ENCODE peak calls at places on chromosomes 12 and 14, in five cellular contexts. One of them, this sample, is unnamed.

GRCh38 chr12:6314776-6315175 is 4.3 kb downstream of the PLEKHG6 start:
- DNase-seq in pancreas: no peak
- DNase-seq in body of pancreas: no peak
- DNase-seq in astrocyte of the spinal cord: no peak
- DNase-seq in MG63: no peak
- DNase-seq in this sample: no peak

GRCh38 chr12:120831648-120832267 is 72.4 kb downstream of the SPPL3 start:
- DNase-seq in pancreas: no peak
- DNase-seq in MG63: no peak
- DNase-seq in body of pancreas: no peak
- DNase-seq in astrocyte of the spinal cord: no peak
- DNase-seq in this sample: no peak

GRCh38 chr12:104280703-104281458 is 22.7 kb upstream of the EID3 start:
- DNase-seq in pancreas: no peak
- DNase-seq in MG63: peak; percentile 70
- DNase-seq in astrocyte of the spinal cord: peak; percentile 94
- DNase-seq in body of pancreas: no peak
- DNase-seq in this sample: peak; percentile 71

GRCh38 chr12:124130717-124131670 is 158.0 kb downstream of the ZNF664 start:
- DNase-seq in MG63: no peak
- DNase-seq in astrocyte of the spinal cord: peak; percentile 14
- DNase-seq in body of pancreas: no peak
- DNase-seq in pancreas: no peak
- DNase-seq in this sample: no peak

GRCh38 chr12:104467346-104467837 is 10.6 kb downstream of the CHST11 start:
- DNase-seq in MG63: no peak
- DNase-seq in pancreas: no peak
- DNase-seq in body of pancreas: no peak
- DNase-seq in astrocyte of the spinal cord: no peak
- DNase-seq in this sample: no peak

GRCh38 chr12:79782197-79782890 is 91.6 kb upstream of the PAWR start:
- DNase-seq in pancreas: no peak
- DNase-seq in astrocyte of the spinal cord: peak; percentile 77
- DNase-seq in body of pancreas: no peak
- DNase-seq in MG63: no peak
- DNase-seq in this sample: peak; percentile 9

GRCh38 chr12:104535383-104535782 is 78.6 kb downstream of the CHST11 start:
- DNase-seq in astrocyte of the spinal cord: peak; percentile 47
- DNase-seq in MG63: no peak
- DNase-seq in body of pancreas: no peak
- DNase-seq in pancreas: no peak
- DNase-seq in this sample: no peak

GRCh38 chr14:94307410-94307992 is 14.4 kb upstream of the SERPINA10 start:
- DNase-seq in astrocyte of the spinal cord: no peak
- DNase-seq in MG63: no peak
- DNase-seq in pancreas: no peak
- DNase-seq in body of pancreas: no peak
- DNase-seq in this sample: no peak

GRCh38 chr12:46792925-46793324 is 32.9 kb downstream of the SLC38A4 start:
- DNase-seq in astrocyte of the spinal cord: no peak
- DNase-seq in MG63: no peak
- DNase-seq in body of pancreas: no peak
- DNase-seq in pancreas: no peak
- DNase-seq in this sample: no peak

GRCh38 chr12:12704593-12705230 is 8.7 kb upstream of the GPR19 start:
- DNase-seq in astrocyte of the spinal cord: peak; percentile 94
- DNase-seq in MG63: peak; percentile 56
- DNase-seq in body of pancreas: peak; percentile 79
- DNase-seq in pancreas: peak; percentile 43
- DNase-seq in this sample: peak; percentile 80

GRCh38 chr12:22318122-22318737 is 16.3 kb downstream of the ST8SIA1 start:
- DNase-seq in pancreas: no peak
- DNase-seq in MG63: no peak
- DNase-seq in astrocyte of the spinal cord: peak; percentile 55
- DNase-seq in body of pancreas: no peak
- DNase-seq in this sample: no peak

GRCh38 chr12:89542912-89543592 is 17.2 kb upstream of the POC1B start:
- DNase-seq in pancreas: peak; percentile 47
- DNase-seq in MG63: peak; percentile 42
- DNase-seq in body of pancreas: peak; percentile 78
- DNase-seq in astrocyte of the spinal cord: peak; percentile 84
- DNase-seq in this sample: peak; percentile 47

GRCh38 chr12:10196210-10196609 is 16.5 kb upstream of the GABARAPL1 start:
- DNase-seq in astrocyte of the spinal cord: no peak
- DNase-seq in pancreas: no peak
- DNase-seq in body of pancreas: no peak
- DNase-seq in MG63: no peak
- DNase-seq in this sample: no peak

GRCh38 chr14:37889087-37889486 is 293.7 kb downstream of the TTC6 start:
- DNase-seq in MG63: no peak
- DNase-seq in body of pancreas: peak; percentile 9
- DNase-seq in astrocyte of the spinal cord: peak; percentile 14
- DNase-seq in pancreas: no peak
- DNase-seq in this sample: no peak

GRCh38 chr14:90580381-90581335 is 183.8 kb downstream of the CALM1 start:
- DNase-seq in astrocyte of the spinal cord: peak; percentile 45
- DNase-seq in body of pancreas: no peak
- DNase-seq in pancreas: no peak
- DNase-seq in MG63: no peak
- DNase-seq in this sample: no peak

GRCh38 chr12:86723326-86723725 is 467.1 kb upstream of the MGAT4C start:
- DNase-seq in MG63: no peak
- DNase-seq in body of pancreas: no peak
- DNase-seq in pancreas: no peak
- DNase-seq in astrocyte of the spinal cord: no peak
- DNase-seq in this sample: no peak

GRCh38 chr12:28966049-28966778 is 182.9 kb upstream of the FAR2 start:
- DNase-seq in MG63: peak; percentile 75
- DNase-seq in body of pancreas: peak; percentile 58
- DNase-seq in pancreas: no peak
- DNase-seq in astrocyte of the spinal cord: peak; percentile 44
- DNase-seq in this sample: no peak

GRCh38 chr12:85280138-85280983 is at the start of gene ALX1:
- DNase-seq in astrocyte of the spinal cord: peak; percentile 44
- DNase-seq in pancreas: peak; percentile 12
- DNase-seq in MG63: peak; percentile 83
- DNase-seq in body of pancreas: no peak
- DNase-seq in this sample: no peak

GRCh38 chr12:77685112-77685511 is 145.6 kb upstream of the NAV3 start:
- DNase-seq in body of pancreas: peak; percentile 64
- DNase-seq in MG63: peak; percentile 38
- DNase-seq in pancreas: no peak
- DNase-seq in astrocyte of the spinal cord: peak; percentile 83
- DNase-seq in this sample: peak; percentile 54

GRCh38 chr14:91980157-91980556 is 32.7 kb upstream of the FBLN5 start:
- DNase-seq in pancreas: no peak
- DNase-seq in body of pancreas: no peak
- DNase-seq in MG63: no peak
- DNase-seq in astrocyte of the spinal cord: peak; percentile 89
- DNase-seq in this sample: peak; percentile 80

GRCh38 chr12:132560421-132560830 is 50.0 kb downstream of the LRCOL1 start:
- DNase-seq in MG63: peak; percentile 48
- DNase-seq in pancreas: no peak
- DNase-seq in body of pancreas: peak; percentile 52
- DNase-seq in astrocyte of the spinal cord: no peak
- DNase-seq in this sample: no peak

GRCh38 chr12:74747305-74747704 is 209.7 kb downstream of the ATXN7L3B start:
- DNase-seq in pancreas: no peak
- DNase-seq in astrocyte of the spinal cord: peak; percentile 70
- DNase-seq in MG63: no peak
- DNase-seq in body of pancreas: no peak
- DNase-seq in this sample: peak; percentile 15

GRCh38 chr12:31393004-31393550 is 67.1 kb upstream of the SINHCAF start:
- DNase-seq in astrocyte of the spinal cord: no peak
- DNase-seq in body of pancreas: no peak
- DNase-seq in MG63: peak; percentile 49
- DNase-seq in pancreas: no peak
- DNase-seq in this sample: no peak

GRCh38 chr14:100405752-100406455 is 82.8 kb downstream of the SLC25A47 start:
- DNase-seq in body of pancreas: peak; percentile 60
- DNase-seq in pancreas: no peak
- DNase-seq in astrocyte of the spinal cord: no peak
- DNase-seq in MG63: no peak
- DNase-seq in this sample: no peak

GRCh38 chr14:89621009-89621421 is 204.0 kb upstream of the FOXN3 start:
- DNase-seq in pancreas: no peak
- DNase-seq in body of pancreas: peak; percentile 57
- DNase-seq in MG63: no peak
- DNase-seq in astrocyte of the spinal cord: no peak
- DNase-seq in this sample: no peak

DNA sequence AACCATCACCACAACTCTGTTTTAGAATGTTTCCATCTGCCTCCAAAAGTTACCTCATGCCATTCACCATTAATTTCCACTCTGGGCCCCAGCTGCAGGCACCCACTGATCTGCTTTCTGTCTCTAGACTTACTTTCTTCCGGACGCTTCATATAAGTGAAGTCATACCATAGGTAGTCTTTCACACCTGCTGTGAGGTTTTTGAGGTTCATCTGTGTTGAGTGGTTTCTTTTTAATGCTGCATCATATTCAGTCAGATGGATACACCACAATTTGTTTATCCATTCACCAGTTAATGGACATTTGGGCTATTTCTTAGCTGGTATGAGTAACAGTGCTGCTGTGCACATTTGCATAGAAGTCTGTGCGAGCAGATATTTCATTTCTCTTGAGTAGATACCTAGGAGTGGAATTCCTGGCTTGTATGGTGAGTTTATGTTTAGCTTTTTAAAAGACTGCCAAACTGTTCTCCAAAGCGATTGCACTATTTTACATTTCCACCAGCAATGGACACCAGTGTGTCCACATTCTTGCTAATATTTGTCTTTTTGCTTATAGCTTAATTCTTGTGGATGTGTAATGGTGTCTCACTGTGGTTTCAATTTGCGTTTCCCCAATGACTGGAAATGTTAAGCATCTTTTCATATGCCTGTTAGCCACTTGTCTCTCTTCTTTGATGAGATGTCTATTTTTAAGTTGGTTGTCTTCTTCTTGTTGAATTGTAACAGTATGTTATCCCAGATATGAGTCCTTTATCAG is 48.3 kb downstream of the ZFYVE21 start:
- DNase-seq in body of pancreas: no peak
- DNase-seq in MG63: no peak
- DNase-seq in pancreas: no peak
- DNase-seq in astrocyte of the spinal cord: no peak
- DNase-seq in this sample: no peak
- H3K4me3 ChIP-seq in body of pancreas: no peak overlapping the region
- H3K4me3 ChIP-seq in MG63: no peak overlapping the region
- H3K4me3 ChIP-seq in pancreas: no peak overlapping the region
- H3K4me3 ChIP-seq in astrocyte of the spinal cord: no peak overlapping the region
- H3K4me3 ChIP-seq in this sample: no peak overlapping the region

DNA sequence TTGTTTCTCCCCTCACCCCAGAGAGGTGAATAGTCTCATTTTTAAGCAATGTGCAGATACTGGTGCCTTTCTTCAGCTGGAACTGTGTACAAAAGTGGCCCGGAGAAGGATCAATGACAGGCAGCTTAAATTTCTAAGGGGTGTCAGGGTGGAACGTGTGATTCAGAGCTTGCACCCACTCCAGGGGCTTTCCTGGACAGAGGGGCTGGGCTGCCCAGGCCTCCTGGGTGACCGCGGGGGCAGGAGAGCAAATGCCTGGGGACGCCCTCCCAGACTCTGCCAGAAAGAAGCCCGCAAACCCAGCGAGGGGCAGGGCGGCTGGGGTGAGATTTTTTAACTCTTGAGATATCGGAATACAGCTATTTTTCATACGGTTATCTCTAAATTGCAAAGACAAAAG is 36.0 kb downstream of the NFKBIA start:
- DNase-seq in body of pancreas: no peak
- DNase-seq in pancreas: no peak
- DNase-seq in astrocyte of the spinal cord: no peak
- DNase-seq in MG63: no peak
- DNase-seq in this sample: no peak
- H3K4me3 ChIP-seq in body of pancreas: no peak overlapping the region
- H3K4me3 ChIP-seq in pancreas: no peak overlapping the region
- H3K4me3 ChIP-seq in astrocyte of the spinal cord: no peak overlapping the region
- H3K4me3 ChIP-seq in MG63: no peak overlapping the region
- H3K4me3 ChIP-seq in this sample: no peak overlapping the region

GRCh38 chr14:51868405-51868804 is 8.0 kb downstream of the GNG2 start:
- DNase-seq in pancreas: no peak
- DNase-seq in body of pancreas: no peak
- DNase-seq in MG63: no peak
- DNase-seq in astrocyte of the spinal cord: no peak
- DNase-seq in this sample: no peak

GRCh38 chr14:51870620-51871019 is 10.2 kb downstream of the GNG2 start:
- DNase-seq in body of pancreas: no peak
- DNase-seq in MG63: no peak
- DNase-seq in pancreas: no peak
- DNase-seq in astrocyte of the spinal cord: no peak
- DNase-seq in this sample: no peak

GRCh38 chr14:51871846-51872245 is 11.4 kb downstream of the GNG2 start:
- DNase-seq in pancreas: no peak
- DNase-seq in astrocyte of the spinal cord: no peak
- DNase-seq in body of pancreas: no peak
- DNase-seq in MG63: no peak
- DNase-seq in this sample: no peak

GRCh38 chr14:51867753-51868152 is 7.3 kb downstream of the GNG2 start:
- DNase-seq in pancreas: no peak
- DNase-seq in astrocyte of the spinal cord: no peak
- DNase-seq in MG63: no peak
- DNase-seq in body of pancreas: no peak
- DNase-seq in this sample: no peak

GRCh38 chr14:51869426-51870113 is 9.2 kb downstream of the GNG2 start:
- DNase-seq in MG63: no peak
- DNase-seq in body of pancreas: no peak
- DNase-seq in astrocyte of the spinal cord: no peak
- DNase-seq in pancreas: no peak
- DNase-seq in this sample: no peak
- H3K4me3 ChIP-seq in MG63: no peak overlapping the region
- H3K4me3 ChIP-seq in body of pancreas: no peak overlapping the region
- H3K4me3 ChIP-seq in astrocyte of the spinal cord: no peak overlapping the region
- H3K4me3 ChIP-seq in pancreas: no peak overlapping the region
- H3K4me3 ChIP-seq in this sample: no peak overlapping the region

DNA sequence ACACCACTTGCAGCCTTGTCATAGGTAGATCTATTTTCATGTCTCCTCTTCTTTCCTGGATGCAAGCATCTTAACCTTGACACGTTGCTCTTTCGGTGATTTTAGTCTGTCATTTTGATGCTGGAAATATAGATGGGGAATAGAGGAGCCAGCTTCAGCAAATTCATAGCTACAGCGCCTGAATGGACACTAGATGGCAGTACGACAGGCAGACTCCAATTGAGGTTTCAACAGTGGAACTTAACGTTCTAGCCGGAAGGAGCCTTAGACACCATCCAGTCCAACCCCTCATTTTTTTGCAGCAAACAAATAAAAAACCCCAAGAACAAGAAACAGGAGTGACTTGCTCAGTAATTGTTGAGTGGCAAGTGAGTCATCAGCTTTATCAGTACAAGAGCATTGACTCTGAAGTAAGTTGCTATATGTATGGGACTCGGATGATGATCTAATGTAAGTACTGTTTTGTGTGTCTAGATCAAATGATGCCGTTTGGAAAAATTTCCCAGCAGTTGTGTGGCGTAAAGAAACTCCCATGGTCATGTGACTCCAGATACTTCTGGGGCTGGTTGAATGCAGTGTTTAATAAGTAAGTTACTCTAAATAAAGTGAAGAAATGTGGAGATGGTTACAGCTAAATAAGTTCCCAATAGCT is 9.0 kb downstream of the DMAC2L start:
- DNase-seq in astrocyte of the spinal cord: peak; percentile 95
- DNase-seq in MG63: peak; percentile 55
- DNase-seq in pancreas: peak; percentile 30
- DNase-seq in body of pancreas: peak; percentile 73
- DNase-seq in this sample: peak; percentile 90
- H3K4me3 ChIP-seq in astrocyte of the spinal cord: peak overlapping the region; percentile 37
- H3K4me3 ChIP-seq in MG63: no peak overlapping the region
- H3K4me3 ChIP-seq in pancreas: peak overlapping the region; percentile 17
- H3K4me3 ChIP-seq in body of pancreas: no peak overlapping the region
- H3K4me3 ChIP-seq in this sample: peak overlapping the region; percentile 20